ENCODE peak calls at places on chromosome 16, in seven cellular contexts. One of them, this sample, is unnamed.

GRCh38 chr16:73047221-73047535 is 750 bp downstream of the ZFHX3 start:
- DNase-seq in IMR-90: peak
- DNase-seq in psoas muscle: no peak
- DNase-seq in A549: no peak
- DNase-seq in Caco-2: no peak
- DNase-seq in neural progenitor cell: no peak
- DNase-seq in GM12864: no peak
- DNase-seq in this sample: no peak

GRCh38 chr16:77066896-77067496 is 124.0 kb upstream of the MON1B start:
- DNase-seq in neural progenitor cell: no peak
- DNase-seq in GM12864: no peak
- DNase-seq in A549: no peak
- DNase-seq in Caco-2: no peak
- DNase-seq in psoas muscle: no peak
- DNase-seq in IMR-90: no peak
- DNase-seq in this sample: no peak

GRCh38 chr16:84718-85452 is 6.9 kb downstream of the MPG start:
- DNase-seq in psoas muscle: peak
- DNase-seq in Caco-2: no peak
- DNase-seq in IMR-90: peak
- DNase-seq in GM12864: peak
- DNase-seq in neural progenitor cell: no peak
- DNase-seq in A549: no peak
- DNase-seq in this sample: no peak

GRCh38 chr16:48536600-48537200 is 73.3 kb downstream of the N4BP1 start:
- DNase-seq in IMR-90: no peak
- DNase-seq in neural progenitor cell: no peak
- DNase-seq in A549: no peak
- DNase-seq in Caco-2: no peak
- DNase-seq in GM12864: no peak
- DNase-seq in psoas muscle: no peak
- DNase-seq in this sample: no peak

GRCh38 chr16:84916850-84917249 is 94.5 kb downstream of the ZDHHC7 start:
- DNase-seq in neural progenitor cell: no peak
- DNase-seq in IMR-90: no peak
- DNase-seq in psoas muscle: no peak
- DNase-seq in Caco-2: no peak
- DNase-seq in GM12864: no peak
- DNase-seq in A549: no peak
- DNase-seq in this sample: no peak

GRCh38 chr16:73125860-73126259 is 77.9 kb upstream of the ZFHX3 start:
- DNase-seq in neural progenitor cell: no peak
- DNase-seq in Caco-2: no peak
- DNase-seq in IMR-90: peak
- DNase-seq in A549: no peak
- DNase-seq in psoas muscle: no peak
- DNase-seq in GM12864: no peak
- DNase-seq in this sample: no peak

GRCh38 chr16:71629617-71630016 is 3.6 kb downstream of the MARVELD3 start:
- DNase-seq in psoas muscle: no peak
- DNase-seq in IMR-90: no peak
- DNase-seq in GM12864: no peak
- DNase-seq in Caco-2: no peak
- DNase-seq in A549: no peak
- DNase-seq in neural progenitor cell: no peak
- DNase-seq in this sample: no peak

GRCh38 chr16:65476556-65476955 is 354.7 kb upstream of the CDH11 start:
- DNase-seq in GM12864: no peak
- DNase-seq in neural progenitor cell: no peak
- DNase-seq in psoas muscle: no peak
- DNase-seq in A549: no peak
- DNase-seq in Caco-2: no peak
- DNase-seq in IMR-90: no peak
- DNase-seq in this sample: no peak

GRCh38 chr16:88415381-88416323 is 32.9 kb downstream of the ZNF469 start:
- DNase-seq in psoas muscle: no peak
- DNase-seq in neural progenitor cell: no peak
- DNase-seq in Caco-2: no peak
- DNase-seq in A549: no peak
- DNase-seq in IMR-90: no peak
- DNase-seq in GM12864: no peak
- DNase-seq in this sample: peak

GRCh38 chr16:69366431-69366830 is 14.8 kb upstream of the TMED6 start:
- DNase-seq in A549: no peak
- DNase-seq in Caco-2: peak
- DNase-seq in neural progenitor cell: no peak
- DNase-seq in IMR-90: no peak
- DNase-seq in GM12864: no peak
- DNase-seq in psoas muscle: no peak
- DNase-seq in this sample: no peak

GRCh38 chr16:68644715-68645493 is at the start of gene CDH3:
- DNase-seq in neural progenitor cell: peak
- DNase-seq in GM12864: no peak
- DNase-seq in Caco-2: peak
- DNase-seq in A549: no peak
- DNase-seq in psoas muscle: no peak
- DNase-seq in IMR-90: no peak
- DNase-seq in this sample: peak

GRCh38 chr16:81531415-81531814 is 86.8 kb downstream of the CMIP start:
- DNase-seq in Caco-2: peak
- DNase-seq in A549: peak
- DNase-seq in neural progenitor cell: no peak
- DNase-seq in IMR-90: no peak
- DNase-seq in psoas muscle: no peak
- DNase-seq in GM12864: no peak
- DNase-seq in this sample: no peak

GRCh38 chr16:11016993-11017392 is 72.6 kb downstream of the CLEC16A start:
- DNase-seq in GM12864: no peak
- DNase-seq in Caco-2: no peak
- DNase-seq in IMR-90: peak
- DNase-seq in psoas muscle: peak
- DNase-seq in A549: peak
- DNase-seq in neural progenitor cell: no peak
- DNase-seq in this sample: no peak

GRCh38 chr16:84659656-84660300 is 11.5 kb downstream of the KLHL36 start:
- DNase-seq in GM12864: no peak
- DNase-seq in psoas muscle: no peak
- DNase-seq in IMR-90: no peak
- DNase-seq in A549: no peak
- DNase-seq in Caco-2: no peak
- DNase-seq in neural progenitor cell: no peak
- DNase-seq in this sample: no peak

GRCh38 chr16:50303605-50304466 is 37.5 kb downstream of the ADCY7 start:
- DNase-seq in GM12864: no peak
- DNase-seq in IMR-90: peak
- DNase-seq in A549: no peak
- DNase-seq in Caco-2: no peak
- DNase-seq in neural progenitor cell: no peak
- DNase-seq in psoas muscle: no peak
- DNase-seq in this sample: no peak

GRCh38 chr16:85988723-85989313 is 89.9 kb downstream of the IRF8 start:
- DNase-seq in GM12864: no peak
- DNase-seq in A549: no peak
- DNase-seq in IMR-90: no peak
- DNase-seq in Caco-2: no peak
- DNase-seq in psoas muscle: no peak
- DNase-seq in neural progenitor cell: no peak
- DNase-seq in this sample: no peak

GRCh38 chr16:72985148-72985882 is 62.6 kb downstream of the ZFHX3 start:
- DNase-seq in Caco-2: no peak
- DNase-seq in GM12864: no peak
- DNase-seq in psoas muscle: peak
- DNase-seq in A549: no peak
- DNase-seq in neural progenitor cell: no peak
- DNase-seq in IMR-90: peak
- DNase-seq in this sample: no peak

GRCh38 chr16:74896389-74897370 is 88.2 kb downstream of the WDR59 start:
- DNase-seq in psoas muscle: no peak
- DNase-seq in Caco-2: no peak
- DNase-seq in neural progenitor cell: no peak
- DNase-seq in A549: peak
- DNase-seq in IMR-90: peak
- DNase-seq in GM12864: no peak
- DNase-seq in this sample: no peak

GRCh38 chr16:84859681-84860080 is 39.9 kb downstream of the CRISPLD2 start:
- DNase-seq in A549: no peak
- DNase-seq in GM12864: no peak
- DNase-seq in IMR-90: no peak
- DNase-seq in neural progenitor cell: no peak
- DNase-seq in psoas muscle: no peak
- DNase-seq in Caco-2: no peak
- DNase-seq in this sample: no peak

GRCh38 chr16:12750554-12750918 is 53.2 kb downstream of the CPPED1 start:
- DNase-seq in psoas muscle: no peak
- DNase-seq in GM12864: no peak
- DNase-seq in A549: no peak
- DNase-seq in Caco-2: no peak
- DNase-seq in IMR-90: no peak
- DNase-seq in neural progenitor cell: no peak
- DNase-seq in this sample: no peak

GRCh38 chr16:4706871-4707270 is 13.5 kb downstream of the NUDT16L1 start:
- DNase-seq in neural progenitor cell: no peak
- DNase-seq in psoas muscle: no peak
- DNase-seq in GM12864: no peak
- DNase-seq in IMR-90: no peak
- DNase-seq in Caco-2: no peak
- DNase-seq in A549: no peak
- DNase-seq in this sample: no peak

GRCh38 chr16:75262104-75262799 is 10.8 kb upstream of the BCAR1 start:
- DNase-seq in IMR-90: no peak
- DNase-seq in A549: no peak
- DNase-seq in GM12864: no peak
- DNase-seq in neural progenitor cell: no peak
- DNase-seq in psoas muscle: peak
- DNase-seq in Caco-2: peak
- DNase-seq in this sample: no peak

GRCh38 chr16:22195695-22196558 is 10.2 kb upstream of the EEF2K start:
- DNase-seq in psoas muscle: peak
- DNase-seq in Caco-2: peak
- DNase-seq in GM12864: peak
- DNase-seq in neural progenitor cell: peak
- DNase-seq in A549: peak
- DNase-seq in IMR-90: peak
- DNase-seq in this sample: peak

DNA sequence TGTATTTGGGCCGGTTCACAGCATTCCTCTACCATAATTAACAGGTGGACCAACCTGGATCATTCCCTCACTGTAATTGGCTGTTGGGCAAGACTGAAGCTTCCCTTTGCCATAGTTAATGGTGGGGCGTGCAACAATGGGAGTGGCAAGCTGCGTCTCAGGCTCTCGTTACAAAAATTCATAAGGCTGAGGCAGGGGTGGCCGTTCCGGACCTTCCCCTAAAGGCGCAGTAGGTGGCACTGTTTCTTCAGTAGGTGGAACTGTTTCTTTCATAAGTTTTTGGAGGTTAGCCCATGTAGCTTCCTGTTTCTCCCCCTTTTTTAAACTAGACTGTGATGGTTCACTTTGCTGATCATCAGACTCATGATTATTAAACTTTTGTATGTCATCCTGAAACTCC is 17.0 kb upstream of the TMC5 start:
- DNase-seq in GM12864: no peak
- DNase-seq in IMR-90: no peak
- DNase-seq in Caco-2: no peak
- DNase-seq in psoas muscle: no peak
- DNase-seq in neural progenitor cell: no peak
- DNase-seq in A549: no peak
- DNase-seq in this sample: no peak
- TF ChIP-seq CTCF in GM12864: peak
- TF ChIP-seq CTCF in IMR-90: no peak
- TF ChIP-seq CTCF in Caco-2: no peak
- TF ChIP-seq CTCF in psoas muscle: no peak
- TF ChIP-seq CTCF in neural progenitor cell: peak
- TF ChIP-seq CTCF in A549: peak
- TF ChIP-seq CTCF in this sample: no peak

DNA sequence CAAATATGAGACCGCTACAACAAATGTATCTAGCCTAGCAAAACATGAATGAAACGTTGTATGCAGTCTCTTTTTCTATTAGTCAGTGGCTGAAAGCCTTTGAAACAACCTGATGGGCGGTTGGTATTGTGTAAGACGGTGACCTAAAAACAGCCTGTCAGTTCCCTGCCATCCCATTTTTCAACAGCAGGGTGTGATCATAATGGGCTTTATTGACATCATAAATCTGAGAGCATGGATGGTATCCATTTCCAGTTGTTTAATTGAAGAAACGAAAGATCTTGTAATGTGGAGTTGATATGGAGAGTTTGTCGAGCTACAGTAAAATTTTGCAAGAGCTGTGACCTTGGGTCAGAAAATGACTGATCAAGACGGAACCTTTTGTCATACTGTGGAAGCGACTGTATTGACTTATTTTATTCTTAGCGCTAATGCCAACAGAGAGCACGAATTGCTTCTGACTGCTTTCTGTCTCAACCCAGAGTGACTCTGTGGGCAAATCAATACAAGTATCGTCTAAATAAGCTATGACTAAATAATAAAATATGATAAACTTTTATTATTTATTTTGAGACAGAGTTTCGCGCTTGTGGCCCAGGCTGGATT is 12.3 kb upstream of the MEIOB start:
- DNase-seq in Caco-2: no peak
- DNase-seq in neural progenitor cell: no peak
- DNase-seq in GM12864: no peak
- DNase-seq in psoas muscle: no peak
- DNase-seq in A549: peak
- DNase-seq in IMR-90: no peak
- DNase-seq in this sample: no peak
- TF ChIP-seq CTCF in Caco-2: peak
- TF ChIP-seq CTCF in neural progenitor cell: peak
- TF ChIP-seq CTCF in GM12864: peak
- TF ChIP-seq CTCF in psoas muscle: no peak
- TF ChIP-seq CTCF in A549: no peak
- TF ChIP-seq CTCF in IMR-90: no peak
- TF ChIP-seq CTCF in this sample: peak

GRCh38 chr16:23398987-23399805 is 53.8 kb downstream of the COG7 start:
- DNase-seq in IMR-90: no peak
- DNase-seq in neural progenitor cell: peak
- DNase-seq in A549: no peak
- DNase-seq in psoas muscle: peak
- DNase-seq in GM12864: no peak
- DNase-seq in Caco-2: no peak
- DNase-seq in this sample: peak
- TF ChIP-seq CTCF in IMR-90: no peak
- TF ChIP-seq CTCF in neural progenitor cell: peak
- TF ChIP-seq CTCF in A549: no peak
- TF ChIP-seq CTCF in psoas muscle: peak
- TF ChIP-seq CTCF in GM12864: no peak
- TF ChIP-seq CTCF in Caco-2: no peak
- TF ChIP-seq CTCF in this sample: no peak

DNA sequence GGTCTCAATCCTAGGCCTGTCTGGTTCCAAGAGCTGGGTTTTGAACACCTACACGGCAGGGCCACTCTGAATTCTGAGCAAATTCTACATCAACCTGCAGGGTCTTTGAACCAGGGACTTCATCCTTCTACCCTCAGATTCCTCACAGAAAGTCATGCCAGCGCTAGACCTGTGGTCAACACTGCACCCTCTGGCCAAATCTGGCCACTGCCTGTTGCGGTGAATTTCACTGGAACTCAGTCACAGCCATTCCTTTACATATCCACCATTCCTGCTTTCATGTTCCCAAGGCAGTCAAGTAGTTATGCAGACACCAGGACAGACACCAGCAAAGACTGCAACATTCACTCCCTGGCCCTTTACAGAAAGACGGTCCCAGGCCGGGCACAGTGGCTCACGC is 144.6 kb downstream of the C16orf95 start:
- DNase-seq in psoas muscle: no peak
- DNase-seq in IMR-90: no peak
- DNase-seq in GM12864: no peak
- DNase-seq in neural progenitor cell: peak
- DNase-seq in A549: peak
- DNase-seq in Caco-2: no peak
- DNase-seq in this sample: no peak
- TF ChIP-seq CTCF in psoas muscle: no peak
- TF ChIP-seq CTCF in IMR-90: peak
- TF ChIP-seq CTCF in GM12864: no peak
- TF ChIP-seq CTCF in neural progenitor cell: peak
- TF ChIP-seq CTCF in A549: no peak
- TF ChIP-seq CTCF in Caco-2: peak
- TF ChIP-seq CTCF in this sample: peak

This sample was measured in nephron progenitor cell.